ENCODE peak calls at places on chromosome 22, in four cellular contexts. Q, J, H and V are unnamed samples.

GRCh38 chr22:46791201-46791731 is 28.8 kb downstream of the TBC1D22A start:
- DNase-seq in J (no peak), Q (peak; percentile 33), H (no peak), V (no peak)

GRCh38 chr22:26576026-26576680 is 13.8 kb downstream of the TPST2 start:
- DNase-seq in H (no peak), J (no peak), Q (no peak), V (no peak)

GRCh38 chr22:49353185-49353584 is 474.5 kb downstream of the BRD1 start:
- DNase-seq in J (no peak), Q (no peak), H (no peak), V (no peak)

GRCh38 chr22:45452565-45453449 is 39.3 kb downstream of the RIBC2 start:
- DNase-seq in J (no peak), H (no peak), Q (no peak), V (no peak)

GRCh38 chr22:27880778-27881394 is 38.2 kb downstream of the PITPNB start:
- DNase-seq in H (peak; percentile 78), Q (peak; percentile 24), J (peak; percentile 51), V (peak; percentile 16)

GRCh38 chr22:40156001-40156516 is 21.7 kb upstream of the TNRC6B start:
- DNase-seq in J (peak; percentile 82), H (no peak), Q (no peak), V (no peak)

GRCh38 chr22:31650391-31650790 is 11.6 kb downstream of the PISD start:
- DNase-seq in J (no peak), Q (no peak), H (peak; percentile 59), V (no peak)

GRCh38 chr22:40203568-40203967 is 25.8 kb downstream of the TNRC6B start:
- DNase-seq in H (no peak), Q (no peak), J (no peak), V (no peak)

GRCh38 chr22:45344339-45344738 is 34.6 kb downstream of the FAM118A start:
- DNase-seq in J (no peak), H (no peak), Q (no peak), V (no peak)

GRCh38 chr22:28183078-28183870 is 264.2 kb upstream of the PITPNB start:
- DNase-seq in Q (no peak), H (no peak), J (no peak), V (no peak)

GRCh38 chr22:19289475-19290161 is 1.9 kb downstream of the CLTCL1 start:
- DNase-seq in Q (no peak), J (no peak), H (no peak), V (no peak)

GRCh38 chr22:17638182-17638431 is 450 bp upstream of the BCL2L13 start:
- DNase-seq in H (no peak), Q (no peak), J (peak; percentile 56), V (no peak)

GRCh38 chr22:50019316-50019715 is 6.8 kb upstream of the IL17REL start:
- DNase-seq in Q (no peak), H (no peak), J (no peak), V (no peak)

GRCh38 chr22:20952544-20953341 is 14.3 kb upstream of the AIFM3 start:
- DNase-seq in Q (no peak), J (no peak), H (no peak), V (no peak)

GRCh38 chr22:20128902-20129746 is 2.5 kb upstream of the ZDHHC8 start:
- DNase-seq in J (no peak), H (no peak), Q (no peak), V (no peak)

GRCh38 chr22:32723632-32724031 is 77.9 kb upstream of the TIMP3 start:
- DNase-seq in H (peak; percentile 85), Q (peak; percentile 43), J (no peak), V (no peak)

GRCh38 chr22:45072322-45072903 is 62.6 kb upstream of the PHF21B start:
- DNase-seq in H (no peak), J (peak; percentile 84), Q (no peak), V (no peak)

GRCh38 chr22:26461188-26461810 is 22.3 kb downstream of the HPS4 start:
- DNase-seq in H (peak; percentile 12), J (peak; percentile 38), Q (no peak), V (no peak)

GRCh38 chr22:37525073-37525745 is 6.0 kb upstream of the CARD10 start:
- DNase-seq in H (no peak), Q (no peak), J (peak; percentile 76), V (no peak)

GRCh38 chr22:43624144-43624998 is 187.7 kb downstream of the EFCAB6 start:
- DNase-seq in H (no peak), J (no peak), Q (no peak), V (no peak)